ENCODE peak calls at places on chromosomes 5 and 9, in five cellular contexts. R is GM12865, Y is NCI-H1092, A is AG09309, D is NCI-H446. I is an unnamed sample.

GRCh38 chr5:178941361-178941760 is 363 bp downstream of the ZNF454 start:
- DNase-seq in R (no peak), Y (peak), A (no peak), D (no peak), I (no peak)

GRCh38 chr5:147522435-147522834 is 12.6 kb upstream of the DPYSL3 start:
- DNase-seq in R (no peak), Y (no peak), A (no peak), D (peak), I (no peak)

GRCh38 chr5:41598011-41598410 is 87.6 kb upstream of the PLCXD3 start:
- DNase-seq in R (no peak), Y (no peak), A (no peak), D (no peak), I (no peak)

GRCh38 chr9:88742483-88742882 is 207.5 kb downstream of the NXNL2 start:
- DNase-seq in R (no peak), Y (no peak), A (peak), D (peak), I (peak)

GRCh38 chr5:151719228-151719861 is 32.6 kb upstream of the SPARC start:
- DNase-seq in R (peak), Y (no peak), A (no peak), D (peak), I (no peak)

GRCh38 chr9:75147638-75148037 is 59.3 kb downstream of the OSTF1 start:
- DNase-seq in R (peak), Y (no peak), A (no peak), D (no peak), I (no peak)

GRCh38 chr5:130286971-130287370 is 382.7 kb downstream of the CHSY3 start:
- DNase-seq in R (no peak), Y (no peak), A (peak), D (no peak), I (no peak)

GRCh38 chr9:92342825-92343488 is 17.2 kb downstream of the CENPP start:
- DNase-seq in R (no peak), Y (no peak), A (no peak), D (no peak), I (no peak)

GRCh38 chr9:91775011-91775707 is 174.9 kb downstream of the ROR2 start:
- DNase-seq in R (peak), Y (peak), A (no peak), D (peak), I (no peak)

I was measured in fibroblast of the conjunctiva.